ENCODE peak calls at places on chromosome 19, in ten cellular contexts. One of them, this sample, is unnamed.

GRCh38 chr19:6729573-6730152 is 7.7 kb downstream of the GPR108 start:
- DNase-seq in BE2C: no peak
- DNase-seq in spleen: no peak
- DNase-seq in MCF 10A: no peak
- DNase-seq in activated CD8-positive, alpha-beta T cell treated with anti-CD3 and anti-CD28 coated beads for 36 hours: no peak
- DNase-seq in A549: no peak
- DNase-seq in fibroblast of mammary gland: no peak
- DNase-seq in right atrium auricular region: no peak
- DNase-seq in CD8-positive, alpha-beta T cell: no peak
- DNase-seq in GM12865: no peak
- DNase-seq in this sample: no peak

GRCh38 chr19:13398780-13399726 is 107.2 kb downstream of the CACNA1A start:
- DNase-seq in BE2C: peak; percentile 49
- DNase-seq in spleen: no peak
- DNase-seq in MCF 10A: peak; percentile 92
- DNase-seq in activated CD8-positive, alpha-beta T cell treated with anti-CD3 and anti-CD28 coated beads for 36 hours: no peak
- DNase-seq in A549: peak; percentile 13
- DNase-seq in fibroblast of mammary gland: peak; percentile 98
- DNase-seq in right atrium auricular region: no peak
- DNase-seq in CD8-positive, alpha-beta T cell: no peak
- DNase-seq in GM12865: no peak
- DNase-seq in this sample: no peak

GRCh38 chr19:29677001-29677781 is 11.9 kb downstream of the PLEKHF1 start:
- DNase-seq in BE2C: no peak
- DNase-seq in spleen: peak; percentile 72
- DNase-seq in MCF 10A: no peak
- DNase-seq in activated CD8-positive, alpha-beta T cell treated with anti-CD3 and anti-CD28 coated beads for 36 hours: peak; percentile 33
- DNase-seq in A549: no peak
- DNase-seq in fibroblast of mammary gland: no peak
- DNase-seq in right atrium auricular region: no peak
- DNase-seq in CD8-positive, alpha-beta T cell: no peak
- DNase-seq in GM12865: no peak
- DNase-seq in this sample: no peak

GRCh38 chr19:43572172-43572588 is 3.1 kb downstream of the XRCC1 start:
- DNase-seq in BE2C: no peak
- DNase-seq in spleen: no peak
- DNase-seq in MCF 10A: no peak
- DNase-seq in activated CD8-positive, alpha-beta T cell treated with anti-CD3 and anti-CD28 coated beads for 36 hours: no peak
- DNase-seq in A549: no peak
- DNase-seq in fibroblast of mammary gland: no peak
- DNase-seq in right atrium auricular region: no peak
- DNase-seq in CD8-positive, alpha-beta T cell: no peak
- DNase-seq in GM12865: no peak
- DNase-seq in this sample: no peak

GRCh38 chr19:45471116-45471865 is 3.5 kb downstream of the FOSB start:
- DNase-seq in BE2C: no peak
- DNase-seq in spleen: peak; percentile 77
- DNase-seq in MCF 10A: no peak
- DNase-seq in activated CD8-positive, alpha-beta T cell treated with anti-CD3 and anti-CD28 coated beads for 36 hours: no peak
- DNase-seq in A549: no peak
- DNase-seq in fibroblast of mammary gland: no peak
- DNase-seq in right atrium auricular region: no peak
- DNase-seq in CD8-positive, alpha-beta T cell: no peak
- DNase-seq in GM12865: no peak
- DNase-seq in this sample: no peak

GRCh38 chr19:52922841-52923781 is at the start of gene ZNF888:
- DNase-seq in BE2C: peak; percentile 83
- DNase-seq in spleen: peak; percentile 98
- DNase-seq in MCF 10A: peak; percentile 94
- DNase-seq in activated CD8-positive, alpha-beta T cell treated with anti-CD3 and anti-CD28 coated beads for 36 hours: peak; percentile 94
- DNase-seq in A549: no peak
- DNase-seq in fibroblast of mammary gland: peak; percentile 75
- DNase-seq in right atrium auricular region: peak; percentile 91
- DNase-seq in CD8-positive, alpha-beta T cell: peak; percentile 76
- DNase-seq in GM12865: peak; percentile 93
- DNase-seq in this sample: peak; percentile 84

GRCh38 chr19:57641715-57642234 is 8.8 kb downstream of the ZNF211 start:
- DNase-seq in BE2C: no peak
- DNase-seq in spleen: no peak
- DNase-seq in MCF 10A: no peak
- DNase-seq in activated CD8-positive, alpha-beta T cell treated with anti-CD3 and anti-CD28 coated beads for 36 hours: no peak
- DNase-seq in A549: no peak
- DNase-seq in fibroblast of mammary gland: no peak
- DNase-seq in right atrium auricular region: no peak
- DNase-seq in CD8-positive, alpha-beta T cell: no peak
- DNase-seq in GM12865: no peak
- DNase-seq in this sample: no peak

GRCh38 chr19:18906605-18907519 is 10.9 kb upstream of the CERS1 start:
- DNase-seq in BE2C: peak; percentile 6
- DNase-seq in spleen: no peak
- DNase-seq in MCF 10A: no peak
- DNase-seq in activated CD8-positive, alpha-beta T cell treated with anti-CD3 and anti-CD28 coated beads for 36 hours: no peak
- DNase-seq in A549: no peak
- DNase-seq in fibroblast of mammary gland: no peak
- DNase-seq in right atrium auricular region: no peak
- DNase-seq in CD8-positive, alpha-beta T cell: no peak
- DNase-seq in GM12865: no peak
- DNase-seq in this sample: no peak

GRCh38 chr19:18170714-18171255 is 2.8 kb upstream of the IFI30 start:
- DNase-seq in BE2C: no peak
- DNase-seq in spleen: peak; percentile 86
- DNase-seq in MCF 10A: no peak
- DNase-seq in activated CD8-positive, alpha-beta T cell treated with anti-CD3 and anti-CD28 coated beads for 36 hours: no peak
- DNase-seq in A549: no peak
- DNase-seq in fibroblast of mammary gland: peak; percentile 26
- DNase-seq in right atrium auricular region: no peak
- DNase-seq in CD8-positive, alpha-beta T cell: no peak
- DNase-seq in GM12865: peak; percentile 91
- DNase-seq in this sample: no peak

GRCh38 chr19:10861118-10861651 is 10.2 kb upstream of the CARM1 start:
- DNase-seq in BE2C: peak; percentile 54
- DNase-seq in spleen: no peak
- DNase-seq in MCF 10A: peak; percentile 56
- DNase-seq in activated CD8-positive, alpha-beta T cell treated with anti-CD3 and anti-CD28 coated beads for 36 hours: peak; percentile 55
- DNase-seq in A549: no peak
- DNase-seq in fibroblast of mammary gland: no peak
- DNase-seq in right atrium auricular region: no peak
- DNase-seq in CD8-positive, alpha-beta T cell: no peak
- DNase-seq in GM12865: peak; percentile 66
- DNase-seq in this sample: no peak

GRCh38 chr19:55257461-55258411 is 1.1 kb downstream of the PPP6R1 start:
- DNase-seq in BE2C: no peak
- DNase-seq in spleen: peak; percentile 83
- DNase-seq in MCF 10A: peak; percentile 14
- DNase-seq in activated CD8-positive, alpha-beta T cell treated with anti-CD3 and anti-CD28 coated beads for 36 hours: peak; percentile 48
- DNase-seq in A549: no peak
- DNase-seq in fibroblast of mammary gland: peak; percentile 43
- DNase-seq in right atrium auricular region: no peak
- DNase-seq in CD8-positive, alpha-beta T cell: no peak
- DNase-seq in GM12865: peak; percentile 28
- DNase-seq in this sample: no peak

GRCh38 chr19:47464619-47465018 is 7.1 kb downstream of the SLC8A2 start:
- DNase-seq in BE2C: no peak
- DNase-seq in spleen: no peak
- DNase-seq in MCF 10A: no peak
- DNase-seq in activated CD8-positive, alpha-beta T cell treated with anti-CD3 and anti-CD28 coated beads for 36 hours: no peak
- DNase-seq in A549: no peak
- DNase-seq in fibroblast of mammary gland: no peak
- DNase-seq in right atrium auricular region: no peak
- DNase-seq in CD8-positive, alpha-beta T cell: no peak
- DNase-seq in GM12865: no peak
- DNase-seq in this sample: no peak

GRCh38 chr19:53165691-53166091 is 6.8 kb upstream of the ZNF347 start:
- DNase-seq in BE2C: no peak
- DNase-seq in spleen: no peak
- DNase-seq in MCF 10A: no peak
- DNase-seq in activated CD8-positive, alpha-beta T cell treated with anti-CD3 and anti-CD28 coated beads for 36 hours: no peak
- DNase-seq in A549: no peak
- DNase-seq in fibroblast of mammary gland: no peak
- DNase-seq in right atrium auricular region: no peak
- DNase-seq in CD8-positive, alpha-beta T cell: no peak
- DNase-seq in GM12865: no peak
- DNase-seq in this sample: no peak

DNA sequence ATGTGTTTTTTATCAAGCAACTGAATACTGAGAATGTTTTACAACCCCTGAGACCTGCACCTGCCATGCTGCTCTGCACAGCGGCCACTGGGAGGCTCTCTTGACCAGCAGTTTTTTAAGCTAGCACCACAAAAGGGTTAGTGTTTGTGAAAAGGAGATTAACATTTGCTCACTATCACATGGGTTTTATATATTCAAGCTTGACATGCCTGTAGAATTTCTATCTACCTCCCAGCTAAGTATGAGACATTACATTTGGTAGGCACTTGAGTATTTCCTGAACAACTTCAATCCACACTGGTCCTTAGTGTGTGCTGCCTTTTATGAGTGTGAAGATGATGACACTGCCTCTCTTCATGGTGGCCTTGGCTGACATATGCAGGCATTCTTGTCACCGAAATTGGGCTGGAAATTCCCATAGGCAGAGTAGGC is 1238.9 kb downstream of the UQCRFS1 start:
- DNase-seq in BE2C: no peak
- DNase-seq in spleen: no peak
- DNase-seq in MCF 10A: no peak
- DNase-seq in activated CD8-positive, alpha-beta T cell treated with anti-CD3 and anti-CD28 coated beads for 36 hours: peak; percentile 20
- DNase-seq in A549: peak; percentile 10
- DNase-seq in fibroblast of mammary gland: peak; percentile 26
- DNase-seq in right atrium auricular region: no peak
- DNase-seq in CD8-positive, alpha-beta T cell: no peak
- DNase-seq in GM12865: peak; percentile 66
- DNase-seq in this sample: no peak
- TF ChIP-seq CTCF in BE2C: no peak
- TF ChIP-seq CTCF in spleen: no peak
- TF ChIP-seq CTCF in MCF 10A: peak; percentile 16
- TF ChIP-seq CTCF in activated CD8-positive, alpha-beta T cell treated with anti-CD3 and anti-CD28 coated beads for 36 hours: peak; percentile 42
- TF ChIP-seq CTCF in A549: peak; percentile 45
- TF ChIP-seq CTCF in fibroblast of mammary gland: peak; percentile 59
- TF ChIP-seq CTCF in right atrium auricular region: peak; percentile 67
- TF ChIP-seq CTCF in CD8-positive, alpha-beta T cell: no peak
- TF ChIP-seq CTCF in GM12865: peak; percentile 67
- TF ChIP-seq CTCF in this sample: no peak

DNA sequence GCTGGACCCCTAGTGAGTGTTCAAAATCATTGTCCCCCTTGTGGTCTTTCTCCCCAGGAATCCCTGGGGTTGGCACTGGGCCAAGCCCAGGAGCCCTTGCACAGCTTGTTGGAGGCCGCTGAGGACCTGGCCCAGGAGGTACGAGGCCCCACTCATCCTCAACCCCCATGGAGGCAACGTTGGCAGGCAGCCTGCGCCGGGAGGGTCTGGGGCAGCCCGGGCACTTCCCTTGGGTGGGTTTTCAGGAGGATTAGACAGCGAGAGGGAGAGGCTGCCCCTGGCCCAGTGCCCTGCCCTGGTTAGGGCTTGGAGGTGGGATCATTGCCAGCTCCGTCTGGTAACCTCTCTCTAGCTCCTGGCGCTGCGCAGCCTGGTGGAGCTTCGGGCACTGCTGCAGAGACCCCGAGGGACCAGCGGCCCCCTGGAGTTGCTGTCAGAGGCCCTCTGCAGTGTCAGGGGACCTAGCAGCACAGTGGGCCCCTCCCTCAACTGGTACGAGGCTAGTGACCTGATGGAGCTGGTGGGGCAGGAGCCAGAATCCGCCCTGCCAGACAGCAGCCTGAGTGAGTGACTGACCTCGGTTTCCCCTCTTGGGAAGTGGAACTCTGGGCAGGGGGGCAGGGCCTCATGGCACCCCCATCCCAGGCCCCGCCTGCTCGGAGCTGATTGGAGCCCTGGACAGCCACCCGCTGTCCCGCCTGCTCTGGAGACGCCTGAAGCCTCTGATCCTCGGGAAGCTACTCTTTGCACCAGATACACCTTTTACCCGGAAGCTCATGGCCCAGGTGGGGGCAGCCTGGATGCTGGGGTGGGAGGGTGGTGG is 3.0 kb downstream of the ABCA7 start:
- DNase-seq in BE2C: peak; percentile 90
- DNase-seq in spleen: peak; percentile 75
- DNase-seq in MCF 10A: no peak
- DNase-seq in activated CD8-positive, alpha-beta T cell treated with anti-CD3 and anti-CD28 coated beads for 36 hours: no peak
- DNase-seq in A549: no peak
- DNase-seq in fibroblast of mammary gland: no peak
- DNase-seq in right atrium auricular region: no peak
- DNase-seq in CD8-positive, alpha-beta T cell: no peak
- DNase-seq in GM12865: no peak
- DNase-seq in this sample: no peak
- TF ChIP-seq CTCF in BE2C: peak; percentile 9
- TF ChIP-seq CTCF in spleen: no peak
- TF ChIP-seq CTCF in MCF 10A: no peak
- TF ChIP-seq CTCF in activated CD8-positive, alpha-beta T cell treated with anti-CD3 and anti-CD28 coated beads for 36 hours: no peak
- TF ChIP-seq CTCF in A549: no peak
- TF ChIP-seq CTCF in fibroblast of mammary gland: no peak
- TF ChIP-seq CTCF in right atrium auricular region: no peak
- TF ChIP-seq CTCF in CD8-positive, alpha-beta T cell: no peak
- TF ChIP-seq CTCF in GM12865: no peak
- TF ChIP-seq CTCF in this sample: no peak

DNA sequence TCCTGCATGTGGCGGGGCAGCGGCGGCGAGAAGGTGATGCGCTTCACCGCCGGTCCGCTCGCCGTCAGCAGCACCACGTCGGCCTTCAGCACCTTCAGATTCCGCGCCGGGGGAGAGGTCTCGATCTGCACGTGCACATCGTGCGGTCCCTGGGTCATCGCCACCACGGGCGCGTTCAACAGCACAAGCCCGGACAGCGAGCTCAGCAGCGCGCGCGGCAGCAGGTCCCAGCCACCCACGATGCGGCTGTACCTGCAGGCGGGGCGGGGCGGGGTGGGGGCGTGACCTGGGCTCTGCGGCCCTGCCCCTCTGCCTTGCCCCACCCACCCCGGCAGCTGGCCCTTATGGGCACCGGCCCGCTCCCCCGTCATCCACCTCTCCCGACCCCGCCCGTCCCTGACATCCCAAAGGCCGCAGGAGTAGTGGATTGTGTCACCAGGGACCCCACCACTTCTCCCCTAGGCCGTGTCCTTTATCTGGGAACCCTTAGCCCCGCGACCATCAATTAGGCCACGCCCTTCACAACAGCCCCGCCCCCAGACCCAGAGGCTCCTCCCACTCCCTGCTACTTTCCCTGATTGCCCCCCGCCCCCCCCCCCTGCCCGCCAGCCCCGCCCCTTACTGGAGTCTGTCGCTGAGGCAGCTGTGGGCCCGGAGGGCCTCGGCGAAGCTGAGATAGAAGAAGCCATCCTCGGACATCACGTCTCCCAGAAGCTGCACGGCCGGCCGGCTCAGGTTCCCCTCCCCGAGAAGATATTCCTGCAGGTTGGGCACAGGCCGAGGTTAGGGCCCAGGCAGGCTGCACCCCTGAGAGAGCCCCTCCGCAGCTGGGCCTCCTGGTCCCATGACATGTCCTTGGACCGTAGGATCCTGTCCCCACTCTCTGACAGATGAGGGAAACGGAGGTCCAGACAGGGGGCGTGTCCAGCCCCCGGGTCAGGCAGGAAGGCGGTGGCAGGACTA is 6.1 kb downstream of the IL4I1 start:
- DNase-seq in BE2C: peak; percentile 82
- DNase-seq in spleen: peak; percentile 89
- DNase-seq in MCF 10A: no peak
- DNase-seq in activated CD8-positive, alpha-beta T cell treated with anti-CD3 and anti-CD28 coated beads for 36 hours: peak; percentile 77
- DNase-seq in A549: peak; percentile 62
- DNase-seq in fibroblast of mammary gland: no peak
- DNase-seq in right atrium auricular region: no peak
- DNase-seq in CD8-positive, alpha-beta T cell: peak; percentile 45
- DNase-seq in GM12865: peak; percentile 62
- DNase-seq in this sample: peak; percentile 37
- TF ChIP-seq CTCF in BE2C: peak; percentile 11
- TF ChIP-seq CTCF in spleen: no peak
- TF ChIP-seq CTCF in MCF 10A: no peak
- TF ChIP-seq CTCF in activated CD8-positive, alpha-beta T cell treated with anti-CD3 and anti-CD28 coated beads for 36 hours: peak; percentile 46
- TF ChIP-seq CTCF in A549: peak; percentile 34
- TF ChIP-seq CTCF in fibroblast of mammary gland: no peak
- TF ChIP-seq CTCF in right atrium auricular region: peak; percentile 34
- TF ChIP-seq CTCF in CD8-positive, alpha-beta T cell: peak; percentile 65
- TF ChIP-seq CTCF in GM12865: no peak
- TF ChIP-seq CTCF in this sample: peak; percentile 58

GRCh38 chr19:492091-492531 is 4.2 kb upstream of the MADCAM1 start:
- DNase-seq in BE2C: peak; percentile 69
- DNase-seq in spleen: peak; percentile 80
- DNase-seq in MCF 10A: no peak
- DNase-seq in activated CD8-positive, alpha-beta T cell treated with anti-CD3 and anti-CD28 coated beads for 36 hours: peak; percentile 57
- DNase-seq in A549: no peak
- DNase-seq in fibroblast of mammary gland: no peak
- DNase-seq in right atrium auricular region: no peak
- DNase-seq in CD8-positive, alpha-beta T cell: no peak
- DNase-seq in GM12865: no peak
- DNase-seq in this sample: peak; percentile 55
- TF ChIP-seq CTCF in BE2C: no peak
- TF ChIP-seq CTCF in spleen: no peak
- TF ChIP-seq CTCF in MCF 10A: no peak
- TF ChIP-seq CTCF in activated CD8-positive, alpha-beta T cell treated with anti-CD3 and anti-CD28 coated beads for 36 hours: no peak
- TF ChIP-seq CTCF in A549: no peak
- TF ChIP-seq CTCF in fibroblast of mammary gland: no peak
- TF ChIP-seq CTCF in right atrium auricular region: no peak
- TF ChIP-seq CTCF in CD8-positive, alpha-beta T cell: no peak
- TF ChIP-seq CTCF in GM12865: no peak
- TF ChIP-seq CTCF in this sample: no peak